ENCODE peak calls at places on chromosomes 12 and 14, in five cellular contexts. L, X, R, J and W are unnamed samples.

GRCh38 chr14:92984082-92984788 is 61.3 kb downstream of the CHGA start:
- DNase-seq in L (no peak), X (no peak), R (no peak), J (no peak), W (no peak)

GRCh38 chr14:49945448-49946319 is 52.8 kb downstream of the ARF6 start:
- DNase-seq in L (no peak), X (no peak), R (no peak), J (no peak), W (no peak)

GRCh38 chr12:67630373-67631088 is 18.0 kb upstream of the DYRK2 start:
- DNase-seq in L (no peak), X (peak; percentile 66), R (peak; percentile 21), J (no peak), W (peak; percentile 19)

GRCh38 chr14:52327374-52328226 is 13.5 kb downstream of the PTGER2 start:
- DNase-seq in L (no peak), X (no peak), R (no peak), J (peak; percentile 68), W (no peak)

GRCh38 chr14:26173581-26173980 is 424.3 kb downstream of the NOVA1 start:
- DNase-seq in L (no peak), X (no peak), R (no peak), J (no peak), W (no peak)

GRCh38 chr12:16844875-16845274 is 238.9 kb upstream of the LMO3 start:
- DNase-seq in L (no peak), X (no peak), R (no peak), J (no peak), W (peak; percentile 40)

GRCh38 chr14:61280092-61280525 is 1.0 kb downstream of the TMEM30B start:
- DNase-seq in L (no peak), X (peak; percentile 51), R (no peak), J (no peak), W (peak; percentile 57)

GRCh38 chr14:104747876-104748275 is 5.1 kb upstream of the SIVA1 start:
- DNase-seq in L (no peak), X (peak; percentile 31), R (no peak), J (no peak), W (no peak)

GRCh38 chr14:51020024-51020710 is 74.7 kb downstream of the TRIM9 start:
- DNase-seq in L (no peak), X (no peak), R (no peak), J (no peak), W (no peak)

GRCh38 chr12:31326689-31327659 is 1.0 kb upstream of the SINHCAF start:
- DNase-seq in L (no peak), X (no peak), R (no peak), J (no peak), W (no peak)

GRCh38 chr14:63939006-63939270 is 86.1 kb downstream of the SYNE2 start:
- DNase-seq in L (no peak), X (no peak), R (no peak), J (no peak), W (no peak)

GRCh38 chr14:26934151-26934550 is 336.3 kb upstream of the NOVA1 start:
- DNase-seq in L (no peak), X (no peak), R (no peak), J (no peak), W (no peak)

GRCh38 chr12:99383258-99383657 is 264.3 kb upstream of the GARIN6 start:
- DNase-seq in L (no peak), X (no peak), R (no peak), J (no peak), W (no peak)

GRCh38 chr14:68694516-68695235 is 98.2 kb downstream of the ZFP36L1 start:
- DNase-seq in L (no peak), X (no peak), R (no peak), J (peak; percentile 22), W (no peak)

GRCh38 chr12:15830538-15830937 is 41.4 kb upstream of the EPS8 start:
- DNase-seq in L (no peak), X (no peak), R (no peak), J (peak; percentile 82), W (no peak)

GRCh38 chr14:78606111-78606510 is 435.9 kb downstream of the NRXN3 start:
- DNase-seq in L (no peak), X (no peak), R (no peak), J (peak; percentile 75), W (no peak)

DNA sequence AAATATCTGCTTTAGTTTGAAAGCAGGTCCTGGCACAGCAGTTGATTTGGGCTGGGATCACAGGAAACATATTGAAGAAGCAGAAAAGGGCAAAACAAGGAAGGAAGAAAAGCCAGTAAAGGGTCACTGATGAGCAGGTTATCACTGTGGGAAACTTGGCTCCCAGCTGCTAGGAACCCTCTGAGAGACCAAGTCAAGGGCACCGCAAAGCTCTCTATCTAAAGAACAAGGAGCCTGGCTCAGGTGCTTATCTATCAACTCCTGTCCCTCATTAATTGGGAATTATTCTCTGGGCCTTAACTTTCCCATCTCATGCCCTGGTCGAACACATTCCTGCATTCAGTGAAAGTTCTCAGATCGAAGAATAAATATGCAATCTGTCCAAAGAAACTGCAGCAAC is 450.9 kb upstream of the RPL10L start:
- DNase-seq in L (no peak), X (no peak), R (no peak), J (no peak), W (no peak)
- H3K4me3 ChIP-seq in L (no peak overlapping the region), X (no peak overlapping the region), R (no peak overlapping the region), J (no peak overlapping the region), W (no peak overlapping the region)

GRCh38 chr12:88325076-88325827 is 183.1 kb downstream of the TMTC3 start:
- DNase-seq in L (peak; percentile 16), X (no peak), R (no peak), J (peak; percentile 98), W (no peak)
- H3K27ac ChIP-seq in L (peak overlapping the region; percentile 71), X (peak overlapping the region; percentile 45), R (peak overlapping the region; percentile 35), J (peak overlapping the region; percentile 99), W (no peak overlapping the region)

DNA sequence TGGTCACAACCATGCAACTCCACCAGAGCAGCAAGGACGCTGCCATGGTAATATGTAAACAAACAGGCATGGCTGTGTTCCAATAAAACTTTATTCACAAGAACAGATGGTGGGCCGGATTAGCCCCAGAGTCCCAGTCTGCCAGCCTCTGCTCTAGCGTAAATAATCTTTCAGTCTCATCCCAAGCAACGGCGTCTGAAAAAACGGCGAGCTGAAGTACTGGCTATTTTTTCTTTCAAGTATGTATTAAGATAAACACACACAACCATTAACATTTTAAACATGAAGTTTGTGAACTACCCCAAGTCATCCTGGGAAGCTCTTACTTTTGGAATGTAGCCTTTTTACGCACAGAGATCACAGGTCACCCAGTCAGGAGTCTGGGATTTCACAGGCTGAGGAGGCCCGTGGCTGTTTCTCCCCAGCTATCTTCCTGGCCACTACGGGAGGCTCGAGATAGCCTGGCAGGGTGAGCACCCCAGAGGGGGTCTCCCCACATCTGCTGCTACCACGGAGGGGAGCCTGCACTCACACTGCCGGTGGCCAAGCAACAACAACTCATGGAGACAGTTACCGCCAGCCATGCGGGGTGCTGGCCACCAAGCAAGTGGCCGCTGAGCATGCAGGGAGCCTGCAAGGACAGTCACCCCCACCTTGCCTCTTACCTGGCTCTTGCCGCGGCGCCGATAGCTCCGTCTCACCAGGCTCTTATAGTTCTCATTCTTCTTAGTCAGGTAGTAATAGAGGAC is 124.6 kb downstream of the RFLNA start:
- DNase-seq in L (no peak), X (no peak), R (no peak), J (peak; percentile 97), W (no peak)
- TF ChIP-seq POLR2A in L (no peak), X (no peak), R (no peak), J (peak; percentile 37), W (no peak)

DNA sequence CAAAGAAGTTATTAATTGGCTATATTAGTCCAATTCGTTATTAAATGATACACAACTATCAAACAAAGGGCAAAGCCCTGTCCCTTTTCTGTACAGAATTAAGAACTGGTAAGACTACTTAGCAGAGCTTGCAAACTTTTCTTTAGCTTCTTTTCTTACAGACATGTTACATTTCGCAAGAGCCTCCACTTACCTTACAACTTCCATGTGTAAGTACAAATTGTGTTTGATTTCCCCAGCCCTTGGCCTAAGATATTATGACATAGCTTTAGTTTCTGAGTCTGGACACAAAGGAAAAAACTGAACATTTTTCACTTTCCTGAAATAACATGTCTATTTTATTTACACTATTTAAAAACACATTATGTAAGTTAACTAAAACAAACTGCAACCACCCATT is 1.7 kb downstream of the ATF7 start:
- DNase-seq in L (no peak), X (no peak), R (no peak), J (peak; percentile 54), W (no peak)
- H3K4me3 ChIP-seq in L (peak overlapping the region; percentile 67), X (peak overlapping the region; percentile 70), R (peak overlapping the region; percentile 72), J (peak overlapping the region; percentile 61), W (no peak overlapping the region)

GRCh38 chr14:29092121-29092520 is 325.5 kb downstream of the FOXG1 start:
- DNase-seq in L (no peak), X (no peak), R (no peak), J (no peak), W (no peak)
- H3K27ac ChIP-seq in L (no peak overlapping the region), X (no peak overlapping the region), R (no peak overlapping the region), J (no peak overlapping the region), W (no peak overlapping the region)

GRCh38 chr12:132827763-132828703 is 636 bp downstream of the GOLGA3 start:
- DNase-seq in L (peak; percentile 46), X (no peak), R (no peak), J (peak; percentile 84), W (peak; percentile 55)

GRCh38 chr12:132825861-132826260 is 2.8 kb downstream of the GOLGA3 start:
- DNase-seq in L (no peak), X (no peak), R (no peak), J (no peak), W (no peak)

GRCh38 chr12:132825089-132825488 is 3.6 kb downstream of the GOLGA3 start:
- DNase-seq in L (no peak), X (no peak), R (no peak), J (no peak), W (no peak)

GRCh38 chr12:132831771-132832170 is 3.1 kb upstream of the GOLGA3 start:
- DNase-seq in L (no peak), X (no peak), R (no peak), J (no peak), W (no peak)

DNA sequence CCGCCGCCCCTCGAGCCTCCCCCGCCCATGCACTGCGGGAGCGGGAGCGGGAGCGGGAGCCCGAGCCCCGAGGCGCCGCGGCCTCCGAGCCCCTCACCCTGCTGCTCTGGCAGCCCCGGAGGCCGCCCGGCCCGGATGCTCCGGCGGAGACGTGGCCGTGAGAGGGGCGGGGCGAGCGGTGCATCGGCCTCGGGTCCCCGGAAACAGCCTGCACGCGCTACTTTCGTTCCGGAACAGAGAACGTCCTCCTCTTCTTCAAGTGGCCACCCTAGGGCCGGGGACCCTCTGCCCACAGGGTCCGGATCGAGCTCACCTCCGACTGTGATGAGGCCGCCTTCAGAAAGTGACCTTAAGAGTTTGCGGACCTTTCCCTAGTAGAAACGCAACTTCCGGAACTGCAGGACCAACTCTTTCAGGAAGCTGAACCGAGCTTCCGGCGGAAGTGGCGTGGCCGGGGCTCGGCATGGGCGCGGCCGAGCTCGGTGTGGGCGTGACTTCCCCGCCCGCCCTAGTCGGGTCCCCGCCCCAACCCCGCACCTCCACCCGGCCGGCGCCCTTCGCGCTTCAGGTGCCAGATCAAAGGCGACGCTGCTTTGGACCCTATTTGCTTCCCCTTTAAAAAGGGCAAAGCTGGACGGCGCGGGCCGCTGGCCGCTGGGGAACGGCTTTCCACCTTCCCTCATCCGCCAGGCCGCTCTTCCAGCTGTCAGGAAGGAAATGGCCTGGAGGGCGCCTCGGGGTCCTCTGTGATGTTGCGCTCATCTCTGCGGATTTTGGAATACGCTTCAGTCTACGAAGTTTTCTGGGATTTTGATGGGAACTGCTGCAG is at the start of gene GOLGA3:
- DNase-seq in L (peak; percentile 95), X (peak; percentile 97), R (peak; percentile 61), J (peak; percentile 93), W (peak; percentile 93)
- TF ChIP-seq POLR2A in L (peak; percentile 58), X (peak; percentile 38), R (no peak), J (peak; percentile 86), W (peak; percentile 35)